ENCODE peak calls at places on chromosomes 16 and 17, in four cellular contexts. G is thyroid gland, E is psoas muscle, Q is breast epithelium. Y is an unnamed sample.

GRCh38 chr16:59164461-59164860 is 430.3 kb upstream of the GOT2 start:
- DNase-seq in G (no peak), E (no peak), Q (no peak), Y (peak)

GRCh38 chr16:10080031-10080772 is 102.0 kb downstream of the GRIN2A start:
- DNase-seq in Q (peak), G (no peak), E (no peak), Y (no peak)

GRCh38 chr17:46194393-46195216 is 1.4 kb upstream of the KANSL1 start:
- DNase-seq in G (no peak), Q (no peak), E (no peak), Y (no peak)

GRCh38 chr16:2858245-2859025 is 465 bp upstream of the PRSS22 start:
- DNase-seq in Q (peak), E (peak), G (peak), Y (no peak)

GRCh38 chr17:68196394-68197090 is 51.3 kb upstream of the AMZ2 start:
- DNase-seq in G (no peak), Q (no peak), E (no peak), Y (no peak)

GRCh38 chr17:76993636-76994035 is 125.4 kb downstream of the MGAT5B start:
- DNase-seq in E (no peak), G (no peak), Q (no peak), Y (no peak)

GRCh38 chr17:78127240-78127887 is 1.2 kb downstream of the TMC6 start:
- DNase-seq in Q (peak), G (no peak), E (peak), Y (no peak)

GRCh38 chr17:1108560-1108809 is 71.3 kb downstream of the ABR start:
- DNase-seq in Q (no peak), G (peak), E (no peak), Y (no peak)

GRCh38 chr16:84795338-84796053 is 24.3 kb upstream of the CRISPLD2 start:
- DNase-seq in G (peak), Q (peak), E (peak), Y (no peak)

GRCh38 chr17:50686494-50687199 is 21.1 kb downstream of the ANKRD40 start:
- DNase-seq in E (peak), G (peak), Q (peak), Y (no peak)

GRCh38 chr16:47426806-47427205 is 34.1 kb downstream of the ITFG1 start:
- DNase-seq in Q (no peak), G (no peak), E (no peak), Y (no peak)

GRCh38 chr17:62076864-62077788 is 12.0 kb upstream of the MED13 start:
- DNase-seq in G (no peak), E (no peak), Q (no peak), Y (no peak)

GRCh38 chr16:81703177-81704155 is 75.6 kb upstream of the PLCG2 start:
- DNase-seq in G (no peak), E (peak), Q (no peak), Y (no peak)

GRCh38 chr17:2289878-2290478 is 13.6 kb downstream of the SMG6 start:
- DNase-seq in E (no peak), Q (no peak), G (no peak), Y (no peak)

GRCh38 chr16:85570735-85571562 is 42.2 kb upstream of the GSE1 start:
- DNase-seq in Q (no peak), E (no peak), G (peak), Y (no peak)

GRCh38 chr16:70454221-70455034 is at the start of gene FCSK:
- DNase-seq in Q (no peak), E (peak), G (peak), Y (peak)

GRCh38 chr16:80440691-80441090 is 100.1 kb upstream of the DYNLRB2 start:
- DNase-seq in G (no peak), Q (no peak), E (no peak), Y (no peak)

GRCh38 chr16:4801962-4802658 is at the start of gene ROGDI:
- DNase-seq in E (peak), Q (peak), G (peak), Y (peak)

GRCh38 chr17:49996495-49997255 is 1.7 kb upstream of the DLX3 start:
- DNase-seq in Q (no peak), G (peak), E (peak), Y (peak)

GRCh38 chr16:1003551-1004347 is 22.2 kb downstream of the SOX8 start:
- DNase-seq in G (no peak), E (no peak), Q (no peak), Y (no peak)

GRCh38 chr16:20847577-20847976 is 41.2 kb downstream of the REXO5 start:
- DNase-seq in Q (no peak), G (no peak), E (no peak), Y (no peak)

GRCh38 chr17:56707312-56708219 is 114.1 kb downstream of the NOG start:
- DNase-seq in E (no peak), Q (no peak), G (no peak), Y (peak)

GRCh38 chr16:8676160-8676547 is 1.7 kb downstream of the ABAT start:
- DNase-seq in G (no peak), E (no peak), Q (no peak), Y (no peak)

GRCh38 chr17:41907633-41908539 is 10.9 kb downstream of the ACLY start:
- DNase-seq in Q (no peak), G (no peak), E (no peak), Y (no peak)

GRCh38 chr16:88074041-88074440 is 122.8 kb downstream of the BANP start:
- DNase-seq in Q (no peak), E (peak), G (no peak), Y (no peak)

GRCh38 chr17:1083451-1084187 is 86.7 kb downstream of the TIMM22 start:
- DNase-seq in G (no peak), Q (no peak), E (peak), Y (no peak)

GRCh38 chr16:84658690-84659089 is 10.4 kb downstream of the KLHL36 start:
- DNase-seq in E (no peak), G (no peak), Q (no peak), Y (no peak)

GRCh38 chr16:74811911-74812310 is 37.3 kb upstream of the FA2H start:
- DNase-seq in E (no peak), G (peak), Q (no peak), Y (no peak)

GRCh38 chr16:73254983-73255382 is 207.1 kb upstream of the ZFHX3 start:
- DNase-seq in E (no peak), G (no peak), Q (no peak), Y (no peak)

GRCh38 chr16:84461504-84462295 is 42.8 kb downstream of the MEAK7 start:
- DNase-seq in Q (no peak), G (no peak), E (no peak), Y (no peak)

GRCh38 chr16:87978127-87978526 is 26.9 kb downstream of the BANP start:
- DNase-seq in Q (no peak), E (no peak), G (no peak), Y (no peak)

GRCh38 chr17:3886776-3887175 is 6.1 kb downstream of the CAMKK1 start:
- DNase-seq in G (no peak), E (no peak), Q (no peak), Y (no peak)

GRCh38 chr17:31492206-31492605 is 100.7 kb downstream of the RAB11FIP4 start:
- DNase-seq in E (peak), G (no peak), Q (no peak), Y (no peak)
- H3K27ac ChIP-seq in E (no peak), G (no peak), Q (no peak), Y (no peak)

GRCh38 chr17:40313660-40314556 is 4.9 kb downstream of the RARA start:
- DNase-seq in G (peak), E (peak), Q (no peak), Y (no peak)
- H3K27ac ChIP-seq in G (peak), E (peak), Q (peak), Y (no peak)

DNA sequence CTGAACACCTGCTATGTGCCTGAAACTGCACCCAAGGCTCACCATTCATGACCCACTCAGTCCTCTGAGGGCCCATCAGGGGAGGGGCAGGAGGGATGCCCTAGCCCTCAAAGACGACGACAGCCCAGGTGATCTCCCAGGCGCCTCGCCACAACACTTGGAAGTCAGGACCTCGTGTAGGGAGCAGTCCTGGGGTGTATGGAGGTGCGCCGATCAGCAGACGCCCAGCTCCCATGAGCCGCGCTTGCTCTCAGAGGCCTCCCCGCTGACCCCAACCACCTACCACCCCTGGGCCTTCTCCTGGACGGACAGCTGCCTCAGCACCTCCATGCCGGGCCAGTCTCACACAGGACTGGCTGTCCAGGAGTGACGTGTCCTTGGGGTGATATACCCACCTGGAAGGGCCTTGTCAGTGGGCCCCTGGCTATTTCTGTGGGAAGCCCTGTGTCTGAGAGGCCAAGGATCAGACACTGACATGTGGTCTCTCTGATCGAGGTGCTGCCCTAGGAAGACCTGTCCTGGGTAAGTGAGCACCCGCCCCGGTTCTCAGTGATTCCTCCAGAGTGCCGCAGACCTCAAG is 26.7 kb downstream of the KDM8 start:
- DNase-seq in Q (no peak), G (no peak), E (peak), Y (no peak)
- H3K27ac ChIP-seq in Q (no peak), G (no peak), E (peak), Y (no peak)

GRCh38 chr16:22189473-22190168 is 16.5 kb upstream of the EEF2K start:
- DNase-seq in G (peak), Q (peak), E (peak), Y (no peak)

GRCh38 chr16:22191966-22192260 is 14.2 kb upstream of the EEF2K start:
- DNase-seq in E (peak), G (peak), Q (no peak), Y (no peak)

GRCh38 chr16:22190169-22191088 is 15.6 kb upstream of the EEF2K start:
- DNase-seq in E (peak), G (peak), Q (peak), Y (peak)

GRCh38 chr16:22192261-22193133 is 13.6 kb upstream of the EEF2K start:
- DNase-seq in Q (peak), G (peak), E (peak), Y (no peak)

GRCh38 chr16:22191089-22191965 is 14.8 kb upstream of the EEF2K start:
- DNase-seq in E (peak), G (peak), Q (peak), Y (peak)
- H3K27ac ChIP-seq in E (peak), G (peak), Q (peak), Y (peak)

DNA sequence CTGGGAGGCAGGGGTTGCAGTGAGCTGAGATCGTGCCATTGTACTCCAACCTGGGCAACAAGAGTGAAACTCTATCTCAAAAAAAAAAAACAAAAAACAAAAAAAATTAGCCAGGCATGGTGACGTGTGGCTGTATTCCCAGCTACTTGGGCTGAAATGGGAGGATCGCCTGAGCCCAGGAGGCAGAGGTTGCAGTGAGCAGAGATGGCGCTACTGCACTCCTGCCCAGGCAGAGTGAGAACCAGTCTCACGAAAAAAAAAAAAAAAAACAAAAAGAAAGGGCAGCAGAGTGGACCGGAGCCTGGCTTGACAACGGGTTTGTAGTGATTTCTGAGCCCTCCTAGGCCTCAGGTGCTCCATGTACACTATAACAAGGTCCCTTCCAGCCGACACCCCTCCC is 33.1 kb downstream of the PEMT start:
- DNase-seq in E (no peak), Q (no peak), G (peak), Y (no peak)
- H3K27ac ChIP-seq in E (no peak), Q (no peak), G (peak), Y (no peak)

DNA sequence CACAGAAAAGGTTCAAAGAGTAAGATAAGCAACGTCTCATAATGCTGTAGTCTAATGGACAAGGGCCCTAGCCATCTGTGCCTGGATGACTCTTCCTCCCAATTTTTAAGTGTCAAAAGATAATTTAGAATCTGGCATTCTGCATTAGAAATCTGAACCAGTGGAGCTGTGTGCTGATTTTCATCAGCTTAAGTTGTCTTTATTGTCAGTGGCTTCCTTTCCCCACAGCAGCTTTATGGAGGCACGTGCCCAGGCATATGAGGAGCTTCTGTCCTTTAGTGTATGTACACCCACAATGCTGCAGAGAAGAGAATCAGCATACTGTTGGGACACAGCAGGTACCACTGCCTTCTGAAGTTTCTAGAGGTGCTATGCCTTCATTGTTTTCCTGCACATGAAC is 37.9 kb downstream of the HEATR6 start:
- DNase-seq in Q (no peak), E (no peak), G (no peak), Y (no peak)
- H3K27ac ChIP-seq in Q (no peak), E (no peak), G (no peak), Y (no peak)

GRCh38 chr16:11249233-11250061 is 6.6 kb downstream of the SOCS1 start:
- DNase-seq in Q (no peak), E (no peak), G (no peak), Y (no peak)
- H3K27ac ChIP-seq in Q (no peak), E (no peak), G (no peak), Y (no peak)

Y was measured in neuronal stem cell.